ENCODE peak calls at places on chromosomes 16 and 17, in four cellular contexts. U is AG04450, Z is KG1, C is colonic mucosa. I is an unnamed sample.

GRCh38 chr16:17768257-17768656 is 297.5 kb upstream of the XYLT1 start:
- DNase-seq in U (no peak), Z (no peak), C (no peak), I (no peak)

GRCh38 chr17:8041980-8042379 is 3.1 kb downstream of the ALOX15B start:
- DNase-seq in U (no peak), Z (no peak), C (no peak), I (no peak)

GRCh38 chr17:75183999-75184884 is 1.5 kb upstream of the SUMO2 start:
- DNase-seq in U (no peak), Z (no peak), C (no peak), I (no peak)

GRCh38 chr16:75248142-75248535 is 3.3 kb downstream of the BCAR1 start:
- DNase-seq in U (no peak), Z (no peak), C (no peak), I (peak)

GRCh38 chr16:52611817-52612673 is 65.1 kb upstream of the TOX3 start:
- DNase-seq in U (no peak), Z (no peak), C (peak), I (peak)

GRCh38 chr16:17072104-17072503 is 398.7 kb downstream of the XYLT1 start:
- DNase-seq in U (no peak), Z (no peak), C (no peak), I (no peak)

GRCh38 chr17:82444941-82445521 is 5.5 kb downstream of the CYBC1 start:
- DNase-seq in U (no peak), Z (no peak), C (no peak), I (no peak)

GRCh38 chr17:67377727-67378443 is 804 bp downstream of the PITPNC1 start:
- DNase-seq in U (no peak), Z (peak), C (peak), I (peak)

GRCh38 chr17:73493212-73493814 is 150.9 kb downstream of the SDK2 start:
- DNase-seq in U (no peak), Z (no peak), C (peak), I (no peak)

GRCh38 chr17:65514082-65514481 is 47.4 kb downstream of the AXIN2 start:
- DNase-seq in U (no peak), Z (no peak), C (no peak), I (no peak)

GRCh38 chr16:54987081-54987480 is 56.4 kb downstream of the IRX5 start:
- DNase-seq in U (no peak), Z (no peak), C (no peak), I (no peak)

GRCh38 chr16:81939164-81940067 is 71.9 kb downstream of the SDR42E1 start:
- DNase-seq in U (no peak), Z (no peak), C (no peak), I (no peak)

GRCh38 chr17:77889135-77889505 is 69.4 kb upstream of the TNRC6C start:
- DNase-seq in U (no peak), Z (no peak), C (no peak), I (no peak)

GRCh38 chr16:3999890-4000325 is 116.3 kb downstream of the ADCY9 start:
- DNase-seq in U (no peak), Z (no peak), C (no peak), I (no peak)

I was measured in transverse colon.